ENCODE peak calls at places on chromosomes 4 and X, in five cellular contexts. M is COR-L47, O is skeletal muscle cell, U is activated T-cell treated with anti-CD3 and anti-CD28 coated beads for 1 hour, N is upper lobe of right lung. X is an unnamed sample.

GRCh38 chr4:140888059-140888458 is 131.9 kb upstream of the TBC1D9 start:
- DNase-seq in N (no peak), O (no peak), M (no peak), U (no peak), X (no peak)

GRCh38 chr4:6282247-6282646 is 12.6 kb downstream of the WFS1 start:
- DNase-seq in O (no peak), U (no peak), M (no peak), N (no peak), X (no peak)

GRCh38 chr4:107709916-107710315 is 10.1 kb downstream of the PAPSS1 start:
- DNase-seq in N (no peak), O (no peak), U (no peak), M (no peak), X (no peak)

GRCh38 chr4:144948009-144948408 is 150.0 kb downstream of the ANAPC10 start:
- DNase-seq in M (no peak), U (no peak), N (no peak), O (no peak), X (no peak)

GRCh38 chr4:113109106-113109740 is 59.8 kb downstream of the ANK2 start:
- DNase-seq in U (no peak), N (no peak), M (no peak), O (no peak), X (no peak)

GRCh38 chr4:1130318-1131186 is 17.2 kb upstream of the RNF212 start:
- DNase-seq in O (peak; percentile 30), M (peak; percentile 53), U (peak; percentile 68), N (peak; percentile 79), X (peak; percentile 62)

GRCh38 chr4:108830509-108831244 is 67.8 kb upstream of the ETNPPL start:
- DNase-seq in M (peak; percentile 23), O (peak; percentile 64), N (peak; percentile 81), U (no peak), X (no peak)

GRCh38 chrX:110123331-110123782 is 120.4 kb downstream of the TMEM164 start:
- DNase-seq in N (no peak), O (peak; percentile 66), U (no peak), M (no peak), X (peak; percentile 59)

GRCh38 chr4:8557151-8558076 is 22.8 kb upstream of the GPR78 start:
- DNase-seq in U (no peak), O (no peak), M (no peak), N (peak; percentile 50), X (no peak)

GRCh38 chr4:78774395-78774794 is 1.8 kb upstream of the BMP2K start:
- DNase-seq in U (no peak), N (no peak), O (no peak), M (no peak), X (no peak)

GRCh38 chrX:135170877-135171519 is at the start of gene CT55:
- DNase-seq in U (no peak), N (no peak), M (no peak), O (no peak), X (no peak)

GRCh38 chr4:31078661-31079060 is 358.5 kb downstream of the PCDH7 start:
- DNase-seq in M (no peak), O (no peak), U (no peak), N (no peak), X (no peak)

X was measured in stromal cell of bone marrow.